ENCODE peak calls at places on chromosome 18, in five cellular contexts. D is fibroblast of lung, S is fibroblast of mammary gland, H is epithelial cell of esophagus, E is NCI-H510A. Z is an unnamed sample.

GRCh38 chr18:8825729-8826375 is 120.5 kb downstream of the MTCL1 start:
- DNase-seq in S (no peak), H (no peak), E (no peak), D (no peak), Z (no peak)

GRCh38 chr18:46213295-46213694 is 109.1 kb downstream of the HAUS1 start:
- DNase-seq in D (peak; percentile 22), S (peak; percentile 9), E (no peak), H (peak; percentile 31), Z (no peak)

GRCh38 chr18:78722959-78723706 is 256.5 kb upstream of the SALL3 start:
- DNase-seq in E (no peak), S (no peak), D (no peak), H (no peak), Z (no peak)

GRCh38 chr18:47749195-47749973 is 181.1 kb downstream of the SMAD2 start:
- DNase-seq in E (no peak), D (peak; percentile 59), S (peak; percentile 58), H (peak; percentile 57), Z (peak; percentile 41)

GRCh38 chr18:25737710-25738251 is 352.6 kb downstream of the SS18 start:
- DNase-seq in H (peak; percentile 36), D (peak; percentile 87), S (peak; percentile 95), E (no peak), Z (peak; percentile 98)

GRCh38 chr18:50424877-50425690 is 50.2 kb downstream of the SKA1 start:
- DNase-seq in E (no peak), S (peak; percentile 42), H (peak; percentile 58), D (peak; percentile 83), Z (no peak)

GRCh38 chr18:23883277-23883790 is 131.2 kb upstream of the TTC39C start:
- DNase-seq in S (peak; percentile 16), E (peak; percentile 56), D (no peak), H (peak; percentile 86), Z (no peak)

GRCh38 chr18:48876590-48876989 is 74.2 kb downstream of the SMAD7 start:
- DNase-seq in H (no peak), S (no peak), D (no peak), E (no peak), Z (no peak)

GRCh38 chr18:36580266-36580665 is 248.5 kb downstream of the TPGS2 start:
- DNase-seq in S (peak; percentile 69), H (peak; percentile 54), D (peak; percentile 14), E (no peak), Z (no peak)

GRCh38 chr18:13234528-13234795 is 15.9 kb downstream of the LDLRAD4 start:
- DNase-seq in S (no peak), D (no peak), E (no peak), H (no peak), Z (no peak)

GRCh38 chr18:76252880-76253279 is 242.2 kb downstream of the ZNF516 start:
- DNase-seq in E (no peak), S (peak; percentile 34), H (peak; percentile 19), D (peak; percentile 29), Z (peak; percentile 18)

GRCh38 chr18:67211646-67212045 is 304.9 kb downstream of the DSEL start:
- DNase-seq in S (peak; percentile 6), H (no peak), D (no peak), E (no peak), Z (no peak)

GRCh38 chr18:30186245-30186644 is 856.3 kb downstream of the DSC3 start:
- DNase-seq in E (no peak), H (no peak), S (no peak), D (no peak), Z (no peak)

GRCh38 chr18:57674891-57675290 is 53.3 kb upstream of the NARS1 start:
- DNase-seq in D (no peak), H (no peak), E (no peak), S (no peak), Z (no peak)

GRCh38 chr18:57542126-57542525 is 44.4 kb downstream of the FECH start:
- DNase-seq in E (no peak), D (no peak), H (peak; percentile 85), S (peak; percentile 88), Z (no peak)

GRCh38 chr18:30192216-30192615 is 850.3 kb downstream of the DSC3 start:
- DNase-seq in H (no peak), S (no peak), D (no peak), E (no peak), Z (no peak)

GRCh38 chr18:24792164-24792563 is 331.7 kb downstream of the HRH4 start:
- DNase-seq in S (no peak), H (no peak), D (no peak), E (no peak), Z (no peak)

GRCh38 chr18:30889582-30890301 is 152.8 kb downstream of the DSC3 start:
- DNase-seq in E (peak; percentile 46), H (peak; percentile 46), S (no peak), D (peak; percentile 0), Z (peak; percentile 37)

GRCh38 chr18:32422978-32423740 is 47.5 kb downstream of the GAREM1 start:
- DNase-seq in H (no peak), D (no peak), S (no peak), E (no peak), Z (peak; percentile 56)

GRCh38 chr18:60935046-60935445 is 398.2 kb upstream of the CDH20 start:
- DNase-seq in S (peak; percentile 47), E (no peak), D (peak; percentile 28), H (no peak), Z (no peak)

GRCh38 chr18:58310517-58310916 is 266.5 kb downstream of the NEDD4L start:
- DNase-seq in E (peak; percentile 47), S (no peak), D (no peak), H (peak; percentile 97), Z (no peak)

GRCh38 chr18:74514860-74515495 is 18.8 kb downstream of the CNDP2 start:
- DNase-seq in H (no peak), D (no peak), S (no peak), E (no peak), Z (no peak)

GRCh38 chr18:75823376-75823950 is 396.0 kb upstream of the SMIM21 start:
- DNase-seq in E (no peak), S (no peak), D (no peak), H (no peak), Z (no peak)

GRCh38 chr18:37671119-37671518 is 105.5 kb upstream of the CELF4 start:
- DNase-seq in D (no peak), E (no peak), S (no peak), H (no peak), Z (no peak)